ENCODE peak calls at places on chromosomes 12 and 14, in seven cellular contexts. One of them, this sample, is unnamed.

GRCh38 chr14:52563120-52563519 is 10.5 kb downstream of the GPR137C start:
- DNase-seq in RWPE2: no peak
- DNase-seq in right atrium auricular region: no peak
- DNase-seq in lung: no peak
- DNase-seq in tibial artery: no peak
- DNase-seq in cardiac muscle cell: no peak
- DNase-seq in CD8-positive, alpha-beta T cell: no peak
- DNase-seq in this sample: no peak

GRCh38 chr12:104680070-104680469 is 223.3 kb downstream of the CHST11 start:
- DNase-seq in tibial artery: no peak
- DNase-seq in lung: no peak
- DNase-seq in CD8-positive, alpha-beta T cell: no peak
- DNase-seq in right atrium auricular region: no peak
- DNase-seq in RWPE2: no peak
- DNase-seq in cardiac muscle cell: no peak
- DNase-seq in this sample: no peak

GRCh38 chr12:29552324-29552927 is 54.9 kb upstream of the OVCH1 start:
- DNase-seq in right atrium auricular region: peak; percentile 68
- DNase-seq in tibial artery: peak; percentile 51
- DNase-seq in RWPE2: no peak
- DNase-seq in cardiac muscle cell: peak; percentile 74
- DNase-seq in CD8-positive, alpha-beta T cell: peak; percentile 47
- DNase-seq in lung: peak; percentile 57
- DNase-seq in this sample: peak; percentile 23

GRCh38 chr12:111429760-111430417 is 24.2 kb downstream of the SH2B3 start:
- DNase-seq in cardiac muscle cell: no peak
- DNase-seq in right atrium auricular region: no peak
- DNase-seq in lung: no peak
- DNase-seq in CD8-positive, alpha-beta T cell: peak; percentile 59
- DNase-seq in tibial artery: no peak
- DNase-seq in RWPE2: no peak
- DNase-seq in this sample: no peak

GRCh38 chr14:92586966-92587365 is 73.4 kb downstream of the RIN3 start:
- DNase-seq in lung: no peak
- DNase-seq in RWPE2: no peak
- DNase-seq in cardiac muscle cell: no peak
- DNase-seq in tibial artery: no peak
- DNase-seq in CD8-positive, alpha-beta T cell: no peak
- DNase-seq in right atrium auricular region: no peak
- DNase-seq in this sample: no peak

GRCh38 chr14:75826599-75826998 is 155.2 kb downstream of the TGFB3 start:
- DNase-seq in cardiac muscle cell: no peak
- DNase-seq in tibial artery: no peak
- DNase-seq in lung: no peak
- DNase-seq in right atrium auricular region: no peak
- DNase-seq in RWPE2: no peak
- DNase-seq in CD8-positive, alpha-beta T cell: no peak
- DNase-seq in this sample: no peak

GRCh38 chr14:90960818-90961217 is 99.6 kb downstream of the RPS6KA5 start:
- DNase-seq in RWPE2: no peak
- DNase-seq in cardiac muscle cell: no peak
- DNase-seq in CD8-positive, alpha-beta T cell: no peak
- DNase-seq in tibial artery: no peak
- DNase-seq in lung: no peak
- DNase-seq in right atrium auricular region: no peak
- DNase-seq in this sample: no peak

GRCh38 chr12:12965836-12966235 is 13.9 kb upstream of the GPRC5D start:
- DNase-seq in RWPE2: no peak
- DNase-seq in right atrium auricular region: no peak
- DNase-seq in cardiac muscle cell: no peak
- DNase-seq in CD8-positive, alpha-beta T cell: no peak
- DNase-seq in tibial artery: no peak
- DNase-seq in lung: no peak
- DNase-seq in this sample: no peak

GRCh38 chr14:31893156-31893813 is 183.8 kb upstream of the ARHGAP5 start:
- DNase-seq in RWPE2: no peak
- DNase-seq in cardiac muscle cell: peak; percentile 14
- DNase-seq in tibial artery: no peak
- DNase-seq in right atrium auricular region: no peak
- DNase-seq in lung: no peak
- DNase-seq in CD8-positive, alpha-beta T cell: no peak
- DNase-seq in this sample: no peak

GRCh38 chr14:85252011-85252410 is 277.9 kb upstream of the FLRT2 start:
- DNase-seq in cardiac muscle cell: no peak
- DNase-seq in lung: no peak
- DNase-seq in tibial artery: no peak
- DNase-seq in RWPE2: no peak
- DNase-seq in right atrium auricular region: no peak
- DNase-seq in CD8-positive, alpha-beta T cell: no peak
- DNase-seq in this sample: no peak

GRCh38 chr14:87233806-87234384 is 759.1 kb downstream of the GALC start:
- DNase-seq in tibial artery: no peak
- DNase-seq in RWPE2: no peak
- DNase-seq in lung: no peak
- DNase-seq in right atrium auricular region: no peak
- DNase-seq in cardiac muscle cell: no peak
- DNase-seq in CD8-positive, alpha-beta T cell: no peak
- DNase-seq in this sample: no peak

GRCh38 chr12:27460471-27460978 is 14.0 kb downstream of the SMCO2 start:
- DNase-seq in tibial artery: no peak
- DNase-seq in right atrium auricular region: no peak
- DNase-seq in lung: no peak
- DNase-seq in CD8-positive, alpha-beta T cell: no peak
- DNase-seq in cardiac muscle cell: no peak
- DNase-seq in RWPE2: no peak
- DNase-seq in this sample: no peak

GRCh38 chr12:88245905-88246304 is 103.8 kb downstream of the TMTC3 start:
- DNase-seq in right atrium auricular region: no peak
- DNase-seq in RWPE2: no peak
- DNase-seq in tibial artery: no peak
- DNase-seq in CD8-positive, alpha-beta T cell: no peak
- DNase-seq in cardiac muscle cell: no peak
- DNase-seq in lung: no peak
- DNase-seq in this sample: no peak

GRCh38 chr14:68099348-68100045 is 279.9 kb downstream of the RAD51B start:
- DNase-seq in RWPE2: no peak
- DNase-seq in right atrium auricular region: no peak
- DNase-seq in CD8-positive, alpha-beta T cell: no peak
- DNase-seq in cardiac muscle cell: no peak
- DNase-seq in lung: no peak
- DNase-seq in tibial artery: no peak
- DNase-seq in this sample: no peak

GRCh38 chr14:85535916-85536834 is 6.2 kb downstream of the FLRT2 start:
- DNase-seq in CD8-positive, alpha-beta T cell: no peak
- DNase-seq in cardiac muscle cell: no peak
- DNase-seq in tibial artery: no peak
- DNase-seq in right atrium auricular region: no peak
- DNase-seq in RWPE2: no peak
- DNase-seq in lung: no peak
- DNase-seq in this sample: no peak

GRCh38 chr12:65822732-65823480 is 1.4 kb upstream of the HMGA2 start:
- DNase-seq in cardiac muscle cell: peak; percentile 87
- DNase-seq in lung: no peak
- DNase-seq in tibial artery: no peak
- DNase-seq in RWPE2: peak; percentile 54
- DNase-seq in CD8-positive, alpha-beta T cell: no peak
- DNase-seq in right atrium auricular region: no peak
- DNase-seq in this sample: no peak

GRCh38 chr12:98154850-98155249 is 360.5 kb upstream of the TMPO start:
- DNase-seq in CD8-positive, alpha-beta T cell: no peak
- DNase-seq in right atrium auricular region: no peak
- DNase-seq in lung: no peak
- DNase-seq in cardiac muscle cell: peak; percentile 38
- DNase-seq in RWPE2: no peak
- DNase-seq in tibial artery: no peak
- DNase-seq in this sample: no peak

GRCh38 chr12:87332987-87333761 is 696.0 kb downstream of the C12orf50 start:
- DNase-seq in tibial artery: no peak
- DNase-seq in RWPE2: no peak
- DNase-seq in lung: no peak
- DNase-seq in CD8-positive, alpha-beta T cell: no peak
- DNase-seq in cardiac muscle cell: no peak
- DNase-seq in right atrium auricular region: no peak
- DNase-seq in this sample: no peak

GRCh38 chr14:91573894-91574837 is 64.1 kb upstream of the PPP4R3A start:
- DNase-seq in CD8-positive, alpha-beta T cell: peak; percentile 50
- DNase-seq in right atrium auricular region: no peak
- DNase-seq in RWPE2: peak; percentile 85
- DNase-seq in tibial artery: peak; percentile 39
- DNase-seq in cardiac muscle cell: peak; percentile 75
- DNase-seq in lung: peak; percentile 46
- DNase-seq in this sample: no peak

GRCh38 chr12:119835068-119835467 is 42.1 kb downstream of the CIT start:
- DNase-seq in lung: no peak
- DNase-seq in CD8-positive, alpha-beta T cell: no peak
- DNase-seq in right atrium auricular region: no peak
- DNase-seq in tibial artery: no peak
- DNase-seq in cardiac muscle cell: no peak
- DNase-seq in RWPE2: no peak
- DNase-seq in this sample: no peak

GRCh38 chr12:1832801-1833595 is 12.6 kb downstream of the LRTM2 start:
- DNase-seq in right atrium auricular region: no peak
- DNase-seq in RWPE2: peak; percentile 30
- DNase-seq in CD8-positive, alpha-beta T cell: no peak
- DNase-seq in cardiac muscle cell: no peak
- DNase-seq in tibial artery: no peak
- DNase-seq in lung: no peak
- DNase-seq in this sample: no peak

GRCh38 chr12:62928632-62929031 is 6.3 kb downstream of the PPM1H start:
- DNase-seq in right atrium auricular region: no peak
- DNase-seq in lung: no peak
- DNase-seq in tibial artery: no peak
- DNase-seq in cardiac muscle cell: no peak
- DNase-seq in RWPE2: no peak
- DNase-seq in CD8-positive, alpha-beta T cell: no peak
- DNase-seq in this sample: no peak

GRCh38 chr14:76101980-76102379 is 49.7 kb upstream of the GPATCH2L start:
- DNase-seq in RWPE2: no peak
- DNase-seq in lung: no peak
- DNase-seq in CD8-positive, alpha-beta T cell: no peak
- DNase-seq in cardiac muscle cell: no peak
- DNase-seq in right atrium auricular region: no peak
- DNase-seq in tibial artery: no peak
- DNase-seq in this sample: no peak

GRCh38 chr14:50001146-50001998 is 108.5 kb downstream of the ARF6 start:
- DNase-seq in lung: peak; percentile 48
- DNase-seq in CD8-positive, alpha-beta T cell: peak; percentile 52
- DNase-seq in RWPE2: peak; percentile 88
- DNase-seq in right atrium auricular region: no peak
- DNase-seq in tibial artery: peak; percentile 57
- DNase-seq in cardiac muscle cell: no peak
- DNase-seq in this sample: peak; percentile 94

GRCh38 chr14:49997991-49998390 is 105.1 kb downstream of the ARF6 start:
- DNase-seq in right atrium auricular region: no peak
- DNase-seq in cardiac muscle cell: no peak
- DNase-seq in CD8-positive, alpha-beta T cell: no peak
- DNase-seq in tibial artery: no peak
- DNase-seq in lung: no peak
- DNase-seq in RWPE2: no peak
- DNase-seq in this sample: peak; percentile 31

GRCh38 chr14:49999216-49999761 is 106.4 kb downstream of the ARF6 start:
- DNase-seq in tibial artery: peak; percentile 93
- DNase-seq in cardiac muscle cell: no peak
- DNase-seq in lung: peak; percentile 73
- DNase-seq in RWPE2: no peak
- DNase-seq in CD8-positive, alpha-beta T cell: peak; percentile 61
- DNase-seq in right atrium auricular region: peak; percentile 93
- DNase-seq in this sample: peak; percentile 92

GRCh38 chr14:50000215-50001145 is 107.6 kb downstream of the ARF6 start:
- DNase-seq in CD8-positive, alpha-beta T cell: peak; percentile 67
- DNase-seq in tibial artery: peak; percentile 74
- DNase-seq in lung: peak; percentile 67
- DNase-seq in right atrium auricular region: peak; percentile 87
- DNase-seq in RWPE2: no peak
- DNase-seq in cardiac muscle cell: peak; percentile 88
- DNase-seq in this sample: peak; percentile 89

DNA sequence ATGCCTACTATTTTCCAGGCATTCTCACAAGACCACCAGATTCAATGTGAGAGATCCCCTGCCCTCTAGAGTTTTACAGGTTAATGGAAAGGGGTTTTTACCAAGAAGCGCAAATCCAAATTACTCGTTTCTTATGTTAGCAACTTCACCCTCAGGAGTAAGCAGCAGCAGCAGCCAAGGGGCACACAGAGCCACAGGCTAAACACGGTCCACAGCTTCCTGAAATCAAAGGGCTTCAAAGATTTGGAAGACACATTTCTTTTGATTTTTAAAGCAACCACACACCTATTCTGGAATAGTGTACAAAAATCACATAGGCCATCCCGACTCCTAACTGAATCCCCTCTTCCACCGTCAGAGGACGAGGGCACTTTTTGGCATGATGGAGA is 106.9 kb downstream of the ARF6 start:
- DNase-seq in CD8-positive, alpha-beta T cell: no peak
- DNase-seq in tibial artery: no peak
- DNase-seq in lung: no peak
- DNase-seq in cardiac muscle cell: no peak
- DNase-seq in RWPE2: no peak
- DNase-seq in right atrium auricular region: no peak
- DNase-seq in this sample: no peak
- H3K4me1 ChIP-seq in CD8-positive, alpha-beta T cell: peaks cover 58% of the 10 kb centered on the region
- H3K4me1 ChIP-seq in tibial artery: peaks cover 57% of the 10 kb centered on the region
- H3K4me1 ChIP-seq in lung: peaks cover 9% of the 10 kb centered on the region
- H3K4me1 ChIP-seq in cardiac muscle cell: peaks cover 35% of the 10 kb centered on the region
- H3K4me1 ChIP-seq in RWPE2: peaks cover 48% of the 10 kb centered on the region
- H3K4me1 ChIP-seq in right atrium auricular region: peaks cover 53% of the 10 kb centered on the region
- H3K4me1 ChIP-seq in this sample: peaks cover 58% of the 10 kb centered on the region

GRCh38 chr12:117023998-117024960 is 74.9 kb downstream of the TESC start:
- DNase-seq in tibial artery: no peak
- DNase-seq in RWPE2: no peak
- DNase-seq in CD8-positive, alpha-beta T cell: no peak
- DNase-seq in lung: no peak
- DNase-seq in right atrium auricular region: no peak
- DNase-seq in cardiac muscle cell: no peak
- DNase-seq in this sample: no peak
- H3K36me3 ChIP-seq in tibial artery: peaks cover 41% of the 10 kb centered on the region
- H3K36me3 ChIP-seq in RWPE2: peaks cover 14% of the 10 kb centered on the region
- H3K36me3 ChIP-seq in CD8-positive, alpha-beta T cell: peaks cover 21% of the 10 kb centered on the region
- H3K36me3 ChIP-seq in lung: peaks cover 42% of the 10 kb centered on the region
- H3K36me3 ChIP-seq in right atrium auricular region: peaks cover 32% of the 10 kb centered on the region
- H3K36me3 ChIP-seq in cardiac muscle cell: peaks cover 18% of the 10 kb centered on the region
- H3K36me3 ChIP-seq in this sample: no peaks in the 10 kb centered on the region

GRCh38 chr14:64117671-64118402 is 176.3 kb downstream of the ESR2 start:
- DNase-seq in CD8-positive, alpha-beta T cell: no peak
- DNase-seq in cardiac muscle cell: no peak
- DNase-seq in tibial artery: peak; percentile 50
- DNase-seq in lung: no peak
- DNase-seq in right atrium auricular region: peak; percentile 73
- DNase-seq in RWPE2: peak; percentile 91
- DNase-seq in this sample: peak; percentile 84
- H3K27ac ChIP-seq in CD8-positive, alpha-beta T cell: no peak overlapping the region
- H3K27ac ChIP-seq in cardiac muscle cell: no peak overlapping the region
- H3K27ac ChIP-seq in tibial artery: peak overlapping the region; percentile 77
- H3K27ac ChIP-seq in lung: no peak overlapping the region
- H3K27ac ChIP-seq in right atrium auricular region: peak overlapping the region; percentile 86
- H3K27ac ChIP-seq in RWPE2: peak overlapping the region; percentile 100
- H3K27ac ChIP-seq in this sample: peak overlapping the region; percentile 90

DNA sequence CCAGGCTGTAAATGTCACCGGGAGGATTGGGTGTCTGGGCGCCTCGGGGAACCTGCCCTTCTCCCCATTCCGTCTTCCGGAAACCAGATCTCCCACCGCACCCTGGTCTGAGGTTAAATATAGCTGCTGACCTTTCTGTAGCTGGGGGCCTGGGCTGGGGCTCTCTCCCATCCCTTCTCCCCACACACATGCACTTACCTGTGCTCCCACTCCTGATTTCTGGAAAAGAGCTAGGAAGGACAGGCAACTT is 1.3 kb downstream of the GAPDH start:
- DNase-seq in cardiac muscle cell: no peak
- DNase-seq in right atrium auricular region: no peak
- DNase-seq in CD8-positive, alpha-beta T cell: no peak
- DNase-seq in RWPE2: no peak
- DNase-seq in lung: no peak
- DNase-seq in tibial artery: no peak
- DNase-seq in this sample: peak; percentile 74
- H3K4me1 ChIP-seq in cardiac muscle cell: peaks cover 31% of the 10 kb centered on the region
- H3K4me1 ChIP-seq in right atrium auricular region: peaks cover 77% of the 10 kb centered on the region
- H3K4me1 ChIP-seq in CD8-positive, alpha-beta T cell: peaks cover 58% of the 10 kb centered on the region
- H3K4me1 ChIP-seq in RWPE2: peaks cover 24% of the 10 kb centered on the region
- H3K4me1 ChIP-seq in lung: no peaks in the 10 kb centered on the region
- H3K4me1 ChIP-seq in tibial artery: peaks cover 60% of the 10 kb centered on the region
- H3K4me1 ChIP-seq in this sample: peaks cover 57% of the 10 kb centered on the region

This sample was measured in gastrocnemius medialis.